ENCODE peak calls at places on chromosomes 6 and 20, in seven cellular contexts. U is small intestine, V is fibroblast of lung, J is Peyer's patch, R is psoas muscle, M is sigmoid colon, E is heart right ventricle. O is an unnamed sample.

GRCh38 chr6:18528084-18528743 is 141.1 kb downstream of the RNF144B start:
- DNase-seq in U (peak), V (peak), J (no peak), R (no peak), M (no peak), E (no peak), O (no peak)

GRCh38 chr6:317452-318144 is 25.3 kb downstream of the DUSP22 start:
- DNase-seq in U (no peak), V (no peak), J (no peak), R (no peak), M (peak), E (no peak), O (no peak)

GRCh38 chr6:77461796-77462195 is 1.5 kb downstream of the HTR1B start:
- DNase-seq in U (no peak), V (no peak), J (no peak), R (no peak), M (no peak), E (no peak), O (no peak)

GRCh38 chr6:101761124-101761601 is 367.7 kb downstream of the GRIK2 start:
- DNase-seq in U (no peak), V (peak), J (no peak), R (no peak), M (no peak), E (no peak), O (no peak)

GRCh38 chr20:42656130-42656529 is 533.6 kb downstream of the PTPRT start:
- DNase-seq in U (no peak), V (no peak), J (no peak), R (no peak), M (no peak), E (no peak), O (no peak)

GRCh38 chr6:41371992-41372525 is 36.7 kb downstream of the NCR2 start:
- DNase-seq in U (peak), V (peak), J (no peak), R (no peak), M (no peak), E (no peak), O (no peak)

GRCh38 chr6:105616521-105616920 is 213.6 kb upstream of the PREP start:
- DNase-seq in U (no peak), V (no peak), J (no peak), R (no peak), M (no peak), E (no peak), O (no peak)

GRCh38 chr6:117389227-117390057 is 36.3 kb downstream of the ROS1 start:
- DNase-seq in U (peak), V (no peak), J (peak), R (no peak), M (no peak), E (no peak), O (no peak)

GRCh38 chr6:52922161-52922560 is 12.7 kb upstream of the GSTA3 start:
- DNase-seq in U (no peak), V (no peak), J (no peak), R (no peak), M (no peak), E (no peak), O (no peak)

GRCh38 chr6:30102701-30103629 is 9.9 kb downstream of the TRIM31 start:
- DNase-seq in U (peak), V (peak), J (peak), R (peak), M (peak), E (peak), O (peak)

GRCh38 chr20:62766716-62767115 is 29.6 kb upstream of the MRGBP start:
- DNase-seq in U (peak), V (no peak), J (no peak), R (peak), M (no peak), E (no peak), O (no peak)

GRCh38 chr6:114945392-114945791 is 602.6 kb upstream of the HS3ST5 start:
- DNase-seq in U (no peak), V (no peak), J (no peak), R (no peak), M (no peak), E (no peak), O (no peak)

GRCh38 chr6:152271681-152272464 is 365.3 kb downstream of the SYNE1 start:
- DNase-seq in U (no peak), V (peak), J (no peak), R (no peak), M (no peak), E (peak), O (peak)

GRCh38 chr20:5991623-5992441 is 41.4 kb downstream of the MCM8 start:
- DNase-seq in U (peak), V (peak), J (no peak), R (no peak), M (no peak), E (no peak), O (no peak)

GRCh38 chr20:44745560-44746366 is at the start of gene KCNK15:
- DNase-seq in U (peak), V (peak), J (peak), R (peak), M (peak), E (peak), O (peak)

GRCh38 chr6:8627085-8627861 is 191.9 kb upstream of the SLC35B3 start:
- DNase-seq in U (no peak), V (peak), J (no peak), R (no peak), M (no peak), E (no peak), O (no peak)

GRCh38 chr6:166763606-166764472 is 136.8 kb upstream of the RPS6KA2 start:
- DNase-seq in U (no peak), V (no peak), J (peak), R (no peak), M (no peak), E (no peak), O (no peak)

GRCh38 chr20:48952656-48953055 is 31.1 kb downstream of the ARFGEF2 start:
- DNase-seq in U (no peak), V (no peak), J (no peak), R (no peak), M (no peak), E (no peak), O (no peak)

GRCh38 chr6:56959938-56960337 is 5.0 kb downstream of the BEND6 start:
- DNase-seq in U (no peak), V (peak), J (no peak), R (no peak), M (no peak), E (no peak), O (no peak)

GRCh38 chr20:19211661-19212523 is 550 bp upstream of the SLC24A3 start:
- DNase-seq in U (no peak), V (peak), J (no peak), R (peak), M (peak), E (no peak), O (no peak)

GRCh38 chr6:26594730-26595632 is 1.8 kb upstream of the ABT1 start:
- DNase-seq in U (no peak), V (peak), J (no peak), R (no peak), M (no peak), E (no peak), O (no peak)

GRCh38 chr6:72922401-72922800 is 300.5 kb downstream of the KCNQ5 start:
- DNase-seq in U (no peak), V (peak), J (no peak), R (no peak), M (no peak), E (no peak), O (no peak)

GRCh38 chr6:4157506-4157905 is 22.1 kb upstream of the ECI2 start:
- DNase-seq in U (no peak), V (no peak), J (no peak), R (no peak), M (no peak), E (no peak), O (no peak)

GRCh38 chr6:128807577-128807976 is 75.4 kb upstream of the LAMA2 start:
- DNase-seq in U (peak), V (peak), J (no peak), R (no peak), M (no peak), E (no peak), O (no peak)

GRCh38 chr20:64053841-64054661 is 4.6 kb upstream of the SOX18 start:
- DNase-seq in U (no peak), V (no peak), J (no peak), R (peak), M (no peak), E (peak), O (peak)

GRCh38 chr20:62215020-62215990 is 4.8 kb downstream of the HRH3 start:
- DNase-seq in U (no peak), V (no peak), J (no peak), R (no peak), M (no peak), E (no peak), O (no peak)

DNA sequence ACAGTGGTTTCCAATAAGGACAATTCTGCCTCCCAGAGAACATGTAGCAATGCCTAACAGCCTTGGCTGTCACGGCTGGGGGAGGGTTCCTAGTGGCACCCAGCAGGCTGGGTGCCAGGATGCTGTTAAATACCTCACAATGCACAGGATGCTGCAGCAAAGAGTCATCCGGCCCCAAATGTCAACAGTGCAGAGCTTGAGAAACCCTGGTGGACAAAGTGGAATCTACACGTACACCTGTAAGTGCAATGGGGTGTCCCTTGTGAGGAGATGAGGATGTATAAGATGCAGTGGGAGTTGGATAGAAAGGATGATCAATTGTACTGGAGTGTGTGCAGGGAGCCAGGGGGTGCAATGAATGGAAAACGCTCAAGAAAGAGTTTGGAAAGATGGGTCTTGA is 142.4 kb downstream of the FNDC1 start:
- DNase-seq in U (no peak), V (peak), J (no peak), R (no peak), M (no peak), E (no peak), O (no peak)
- H3K27ac ChIP-seq in U (no peak), V (no peak), J (no peak), R (no peak), M (no peak), E (no peak), O (no peak)

GRCh38 chr20:4973330-4974097 is 27.8 kb downstream of the SLC23A2 start:
- DNase-seq in U (peak), V (peak), J (peak), R (peak), M (peak), E (peak), O (peak)
- H3K4me3 ChIP-seq in U (no peak), V (peak), J (no peak), R (peak), M (no peak), E (no peak), O (peak)

DNA sequence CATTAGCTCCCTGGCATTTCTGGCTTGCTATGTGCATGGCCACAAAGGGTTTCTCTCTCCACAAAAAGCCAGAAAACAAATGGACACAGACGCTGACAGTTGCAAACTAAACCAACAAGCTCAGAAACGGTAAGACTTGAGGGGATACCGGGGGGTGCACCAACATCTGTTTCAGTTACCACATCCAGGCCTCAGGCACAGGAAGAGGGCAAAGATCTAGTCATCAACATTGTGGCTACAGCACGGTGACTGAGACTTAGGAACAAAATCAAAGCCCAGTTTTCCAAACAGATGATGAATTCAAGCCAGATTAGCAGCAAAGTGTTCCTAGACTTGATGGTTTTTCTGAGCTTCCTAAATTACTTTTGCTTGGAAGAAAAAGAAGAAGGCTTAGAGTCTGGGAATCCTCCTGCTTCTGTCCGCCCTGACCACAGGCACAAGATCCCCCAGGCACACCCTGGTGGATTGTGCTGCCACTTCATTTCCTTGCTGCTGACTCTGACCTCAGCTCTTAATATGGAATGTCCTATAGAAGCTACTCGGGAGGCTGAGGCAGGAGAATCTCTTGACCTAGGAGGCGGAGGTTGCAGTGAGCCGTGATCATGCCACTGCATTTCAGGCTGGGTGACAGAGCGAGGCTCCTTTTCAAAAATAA is 54.2 kb upstream of the ADGRF1 start:
- DNase-seq in U (no peak), V (no peak), J (no peak), R (no peak), M (no peak), E (no peak), O (no peak)
- H3K27ac ChIP-seq in U (no peak), V (no peak), J (no peak), R (no peak), M (no peak), E (no peak), O (no peak)

GRCh38 chr20:31871602-31871954 is 1.1 kb downstream of the TTLL9 start:
- DNase-seq in U (no peak), V (no peak), J (no peak), R (no peak), M (no peak), E (no peak), O (no peak)

GRCh38 chr20:31868853-31869672 is 1.3 kb downstream of the DUSP15 start:
- DNase-seq in U (no peak), V (no peak), J (peak), R (no peak), M (no peak), E (no peak), O (no peak)

GRCh38 chr20:31870703-31871601 is 518 bp downstream of the TTLL9 start:
- DNase-seq in U (peak), V (no peak), J (peak), R (no peak), M (no peak), E (no peak), O (no peak)

GRCh38 chr20:31869673-31869941 is 720 bp downstream of the DUSP15 start:
- DNase-seq in U (no peak), V (no peak), J (no peak), R (no peak), M (no peak), E (no peak), O (no peak)

DNA sequence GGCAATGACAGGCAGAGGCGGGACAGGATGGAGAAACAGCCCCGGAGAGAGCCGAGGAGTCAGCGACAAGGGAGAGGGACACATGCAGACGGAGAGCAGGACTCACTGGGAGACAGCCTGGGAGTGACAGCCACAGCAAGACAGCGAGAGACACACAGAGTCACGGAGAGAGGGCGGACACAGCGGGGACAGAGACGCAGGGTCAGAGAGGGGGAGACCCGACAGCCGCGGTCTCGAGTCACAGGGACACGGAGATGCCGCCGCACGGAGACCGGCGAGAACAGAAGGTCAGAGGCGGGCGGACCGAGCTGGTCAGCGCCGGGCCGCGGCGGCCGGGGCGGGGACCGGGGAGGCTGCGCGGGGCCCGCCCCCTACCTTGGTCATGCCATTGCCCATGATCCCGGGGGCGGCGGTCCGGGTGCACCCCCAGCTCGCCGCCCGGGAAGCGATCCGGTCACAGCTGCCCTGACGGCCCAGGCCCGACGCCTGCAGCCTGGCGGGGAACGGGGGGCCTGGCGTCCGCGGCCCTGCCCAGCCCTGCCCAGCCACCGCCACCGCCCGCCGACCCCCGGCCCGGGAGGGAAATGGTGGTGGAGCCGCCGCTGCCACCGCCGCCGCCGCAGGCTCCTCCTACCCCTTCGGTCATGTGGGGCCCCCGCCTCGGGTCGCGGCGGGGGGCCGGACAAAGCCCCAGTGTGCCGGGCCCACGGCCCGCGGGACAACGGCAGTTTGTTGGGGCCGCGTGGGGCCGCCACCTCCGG is at the start of the genes DUSP15 and TTLL9:
- DNase-seq in U (peak), V (no peak), J (peak), R (no peak), M (no peak), E (peak), O (no peak)
- H3K4me3 ChIP-seq in U (peak), V (peak), J (peak), R (peak), M (peak), E (peak), O (peak)

GRCh38 chr6:2851727-2852513 is 10.3 kb upstream of the SERPINB1 start:
- DNase-seq in U (no peak), V (no peak), J (no peak), R (no peak), M (no peak), E (no peak), O (no peak)

GRCh38 chr6:2854394-2854982 is 12.8 kb upstream of the SERPINB1 start:
- DNase-seq in U (no peak), V (no peak), J (no peak), R (no peak), M (no peak), E (no peak), O (no peak)

GRCh38 chr6:2852514-2852855 is 10.8 kb upstream of the SERPINB1 start:
- DNase-seq in U (no peak), V (no peak), J (no peak), R (no peak), M (no peak), E (no peak), O (no peak)

GRCh38 chr6:2853766-2854393 is 12.2 kb upstream of the SERPINB1 start:
- DNase-seq in U (peak), V (peak), J (peak), R (peak), M (no peak), E (no peak), O (peak)

DNA sequence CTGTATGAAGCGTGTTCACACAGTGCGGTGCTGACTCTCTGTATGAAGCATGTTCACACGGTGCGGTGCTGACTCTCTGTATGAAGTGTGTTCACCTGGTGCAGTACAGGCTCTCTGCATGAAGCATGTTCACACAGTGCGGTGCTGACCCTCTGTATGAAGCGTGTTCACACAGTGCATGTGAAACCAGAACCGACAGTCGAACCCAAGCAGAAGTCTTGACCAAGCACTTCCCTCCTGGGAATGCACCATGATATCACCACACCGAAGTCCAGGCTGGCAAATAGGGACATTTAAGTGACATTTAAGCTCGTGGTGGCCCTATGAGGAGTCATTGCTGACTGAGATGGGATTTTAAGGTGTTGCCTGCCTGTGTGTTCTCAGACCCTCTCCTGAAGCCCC is 11.3 kb upstream of the SERPINB1 start:
- DNase-seq in U (no peak), V (no peak), J (no peak), R (no peak), M (no peak), E (no peak), O (no peak)
- H3K27ac ChIP-seq in U (no peak), V (no peak), J (peak), R (no peak), M (no peak), E (no peak), O (peak)

GRCh38 chr6:157982580-157983438 is 1.1 kb downstream of the SYNJ2 start:
- DNase-seq in U (peak), V (peak), J (peak), R (no peak), M (peak), E (no peak), O (no peak)

GRCh38 chr6:157984165-157984564 is 2.5 kb downstream of the SYNJ2 start:
- DNase-seq in U (no peak), V (no peak), J (no peak), R (no peak), M (no peak), E (no peak), O (no peak)

GRCh38 chr6:157982297-157982579 is 575 bp downstream of the SYNJ2 start:
- DNase-seq in U (peak), V (peak), J (peak), R (peak), M (peak), E (peak), O (no peak)

GRCh38 chr6:157984686-157985225 is 3.1 kb downstream of the SYNJ2 start:
- DNase-seq in U (no peak), V (peak), J (peak), R (no peak), M (peak), E (no peak), O (no peak)

DNA sequence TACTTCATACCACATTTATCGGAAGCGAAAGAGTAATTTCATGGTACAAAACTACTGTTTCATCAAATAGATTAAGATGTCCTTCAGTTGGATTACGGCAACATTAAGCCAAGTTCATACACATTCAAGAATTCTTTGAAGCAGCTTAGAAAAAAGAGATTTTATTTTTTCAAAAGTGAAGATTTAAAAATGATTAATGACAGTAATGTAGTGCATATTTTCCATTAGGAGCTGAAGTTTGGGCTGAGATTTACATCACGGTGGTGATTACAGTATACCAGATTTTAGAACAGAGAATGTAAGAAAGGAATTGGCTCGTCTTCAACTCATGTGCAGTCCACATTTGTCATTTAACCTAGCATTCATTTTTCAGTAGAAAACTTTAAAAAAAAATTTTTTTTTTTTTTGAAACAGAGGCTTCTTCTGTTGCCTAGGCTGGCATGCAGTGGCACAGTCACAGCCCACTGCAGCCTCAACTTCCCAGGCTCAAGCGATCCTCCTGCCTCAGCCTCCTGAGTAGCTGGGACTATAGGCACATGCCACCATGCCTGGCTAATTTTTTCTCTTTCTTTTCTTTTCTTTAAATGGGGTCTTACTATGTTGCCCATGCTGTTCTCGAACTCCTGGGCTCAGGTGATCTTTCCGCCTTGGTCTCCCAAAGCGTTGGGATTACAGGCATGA is 1.9 kb downstream of the SYNJ2 start:
- DNase-seq in U (no peak), V (peak), J (no peak), R (no peak), M (peak), E (no peak), O (no peak)
- H3K4me3 ChIP-seq in U (no peak), V (peak), J (no peak), R (no peak), M (no peak), E (no peak), O (no peak)